ENCODE peak calls at places on chromosome 16, in five cellular contexts. A is stomach, R is H9, N is Panc1, U is hepatocyte. S is an unnamed sample. For H3K27me3 and H3K9me3, the result is how much of the 10 kb centered on the place peaks cover.

GRCh38 chr16:26985100-26986065 is 81.3 kb upstream of the C16orf82 start:
- DNase-seq in A (no peak), R (peak), N (no peak), U (no peak), S (no peak)

GRCh38 chr16:56956076-56956475 is 5.7 kb upstream of the CETP start:
- DNase-seq in A (no peak), R (no peak), N (no peak), U (no peak), S (no peak)

GRCh38 chr16:57150682-57151330 is 35.0 kb downstream of the PSME3IP1 start:
- DNase-seq in A (peak), R (no peak), N (no peak), U (no peak), S (no peak)

GRCh38 chr16:30476991-30477390 is 4.4 kb downstream of the ITGAL start:
- DNase-seq in A (no peak), R (no peak), N (no peak), U (no peak), S (no peak)

GRCh38 chr16:53065436-53066165 is 10.8 kb downstream of the CHD9 start:
- DNase-seq in A (no peak), R (no peak), N (no peak), U (no peak), S (no peak)

GRCh38 chr16:67883872-67884261 is 818 bp upstream of the NRN1L start:
- DNase-seq in A (peak), R (peak), N (no peak), U (peak), S (no peak)

GRCh38 chr16:88454315-88455057 is 1.4 kb downstream of the ZFPM1 start:
- DNase-seq in A (peak), R (no peak), N (no peak), U (no peak), S (no peak)

GRCh38 chr16:63983401-63983800 is 1138.5 kb downstream of the CDH11 start:
- DNase-seq in A (no peak), R (no peak), N (no peak), U (peak), S (no peak)

GRCh38 chr16:1280783-1281182 is 24.9 kb downstream of the TPSD1 start:
- DNase-seq in A (no peak), R (no peak), N (no peak), U (no peak), S (no peak)

GRCh38 chr16:1283996-1284592 is 25.3 kb upstream of the UBE2I start:
- DNase-seq in A (no peak), R (no peak), N (no peak), U (no peak), S (no peak)

GRCh38 chr16:1281517-1281916 is 25.6 kb downstream of the TPSD1 start:
- DNase-seq in A (no peak), R (no peak), N (no peak), U (no peak), S (no peak)

GRCh38 chr16:1282275-1282995 is 26.6 kb downstream of the TPSD1 start:
- DNase-seq in A (no peak), R (no peak), N (no peak), U (no peak), S (no peak)

GRCh38 chr16:1283296-1283695 is 26.1 kb upstream of the UBE2I start:
- DNase-seq in A (no peak), R (no peak), N (no peak), U (no peak), S (no peak)
- H3K27me3 ChIP-seq in A (under half), R (under half), N (under half), U (under half), S (under half)

GRCh38 chr16:80116711-80117110 is 424.1 kb upstream of the DYNLRB2 start:
- DNase-seq in A (no peak), R (no peak), N (no peak), U (no peak), S (no peak)
- H3K9me3 ChIP-seq in A (under half), R (under half), N (under half), U (under half), S (under half)

GRCh38 chr16:756428-756827 is 4.1 kb upstream of the MSLN start:
- DNase-seq in A (no peak), R (no peak), N (no peak), U (no peak), S (no peak)
- H3K27me3 ChIP-seq in A (under half), R (under half), N (under half), U (under half), S (under half)

DNA sequence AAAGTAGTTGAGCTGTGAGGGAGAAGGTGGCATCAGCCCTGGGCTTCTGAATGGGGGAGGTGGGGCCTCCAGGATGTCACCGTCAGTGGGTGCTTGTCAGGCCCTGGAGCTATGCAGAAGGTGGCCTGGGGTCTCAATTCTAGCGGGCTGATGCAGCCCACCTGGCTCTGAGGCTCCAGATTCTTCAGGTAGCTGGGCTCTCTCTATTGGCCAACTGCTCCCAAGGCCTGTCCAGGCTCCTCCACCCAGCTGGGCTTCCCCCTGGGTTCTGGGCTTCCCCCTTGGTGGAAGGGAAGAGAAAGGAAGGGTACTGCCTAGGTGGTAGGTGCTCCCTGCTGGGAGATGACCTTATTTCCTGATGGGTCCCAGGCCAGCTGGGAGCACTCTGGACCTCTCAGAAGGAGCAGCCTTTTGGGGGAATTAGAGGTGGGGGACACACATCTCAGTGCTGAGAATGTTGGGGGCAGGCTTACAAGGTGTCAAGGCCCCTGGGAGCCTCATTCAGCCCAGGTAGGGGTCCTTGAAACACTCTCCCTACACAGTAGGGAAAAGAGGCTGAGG is 1728.3 kb downstream of the TP53TG3F start:
- DNase-seq in A (no peak), R (no peak), N (no peak), U (no peak), S (no peak)
- H3K9me3 ChIP-seq in A (under half), R (half or more), N (under half), U (under half), S (half or more)

DNA sequence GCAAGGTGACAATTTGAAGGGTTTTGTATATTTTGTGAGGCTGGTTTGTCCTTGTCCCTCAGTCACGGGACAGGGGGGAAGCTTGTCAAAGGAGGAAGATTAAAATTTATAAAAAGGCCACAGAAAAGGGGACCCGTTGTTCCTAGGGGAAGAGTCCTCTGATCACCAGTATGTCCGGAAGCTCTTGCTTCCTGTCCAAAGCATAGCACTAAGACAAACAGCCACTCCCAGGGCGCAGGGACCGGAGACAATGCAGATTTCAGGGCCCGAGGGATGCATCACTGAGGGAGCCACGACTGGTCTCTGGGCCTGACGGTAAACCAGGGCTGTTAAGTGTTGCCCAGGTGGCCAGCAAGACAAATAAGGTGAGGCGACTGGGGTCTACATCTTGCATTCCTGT is 95.2 kb downstream of the MAF start:
- DNase-seq in A (no peak), R (no peak), N (no peak), U (no peak), S (no peak)
- H3K27me3 ChIP-seq in A (under half), R (under half), N (under half), U (under half), S (under half)

S was measured in AG04450.